ENCODE peak calls at places on chromosomes 16 and 17, in five cellular contexts. One of them, this sample, is unnamed.

GRCh38 chr16:9323170-9323569 is 231.7 kb downstream of the HAPSTR1 start:
- DNase-seq in endothelial cell of umbilical vein: no peak
- DNase-seq in PC-9: no peak
- DNase-seq in DND-41: no peak
- DNase-seq in PC-3: no peak
- DNase-seq in this sample: no peak

GRCh38 chr16:15607700-15608396 is 35.1 kb downstream of the MARF1 start:
- DNase-seq in PC-9: no peak
- DNase-seq in endothelial cell of umbilical vein: no peak
- DNase-seq in PC-3: no peak
- DNase-seq in DND-41: no peak
- DNase-seq in this sample: no peak

GRCh38 chr17:62823111-62823895 is 15.2 kb upstream of the MARCHF10 start:
- DNase-seq in DND-41: no peak
- DNase-seq in PC-9: peak; percentile 30
- DNase-seq in PC-3: peak; percentile 56
- DNase-seq in endothelial cell of umbilical vein: no peak
- DNase-seq in this sample: no peak

GRCh38 chr17:17497065-17497844 is 1.1 kb upstream of the RASD1 start:
- DNase-seq in PC-9: no peak
- DNase-seq in DND-41: no peak
- DNase-seq in PC-3: no peak
- DNase-seq in endothelial cell of umbilical vein: no peak
- DNase-seq in this sample: no peak

GRCh38 chr16:82660078-82660645 is 33.4 kb downstream of the CDH13 start:
- DNase-seq in DND-41: peak; percentile 10
- DNase-seq in PC-3: no peak
- DNase-seq in endothelial cell of umbilical vein: no peak
- DNase-seq in PC-9: no peak
- DNase-seq in this sample: peak; percentile 45

GRCh38 chr16:77336637-77337036 is 98.2 kb downstream of the ADAMTS18 start:
- DNase-seq in DND-41: no peak
- DNase-seq in PC-9: no peak
- DNase-seq in endothelial cell of umbilical vein: no peak
- DNase-seq in PC-3: no peak
- DNase-seq in this sample: no peak

GRCh38 chr16:21190599-21190998 is 20.8 kb downstream of the ZP2 start:
- DNase-seq in endothelial cell of umbilical vein: no peak
- DNase-seq in PC-9: no peak
- DNase-seq in DND-41: no peak
- DNase-seq in PC-3: no peak
- DNase-seq in this sample: peak; percentile 18

GRCh38 chr17:42296012-42296411 is 7.7 kb downstream of the STAT5A start:
- DNase-seq in DND-41: no peak
- DNase-seq in endothelial cell of umbilical vein: no peak
- DNase-seq in PC-9: no peak
- DNase-seq in PC-3: no peak
- DNase-seq in this sample: no peak

GRCh38 chr17:16339959-16340358 is 13.3 kb downstream of the CENPV start:
- DNase-seq in DND-41: no peak
- DNase-seq in PC-3: peak; percentile 86
- DNase-seq in endothelial cell of umbilical vein: no peak
- DNase-seq in PC-9: no peak
- DNase-seq in this sample: no peak

GRCh38 chr16:8853150-8853549 is 15.7 kb downstream of the CARHSP1 start:
- DNase-seq in endothelial cell of umbilical vein: no peak
- DNase-seq in PC-9: no peak
- DNase-seq in PC-3: no peak
- DNase-seq in DND-41: no peak
- DNase-seq in this sample: no peak

GRCh38 chr16:57938936-57939871 is 31.7 kb downstream of the CNGB1 start:
- DNase-seq in endothelial cell of umbilical vein: peak; percentile 9
- DNase-seq in DND-41: no peak
- DNase-seq in PC-3: peak; percentile 47
- DNase-seq in PC-9: peak; percentile 81
- DNase-seq in this sample: peak; percentile 30

GRCh38 chr16:4513086-4513860 is 25.3 kb downstream of the CDIP1 start:
- DNase-seq in PC-3: no peak
- DNase-seq in PC-9: no peak
- DNase-seq in DND-41: no peak
- DNase-seq in endothelial cell of umbilical vein: no peak
- DNase-seq in this sample: no peak

GRCh38 chr16:19607610-19608280 is 52.2 kb downstream of the VPS35L start:
- DNase-seq in PC-3: peak; percentile 87
- DNase-seq in endothelial cell of umbilical vein: peak; percentile 41
- DNase-seq in DND-41: no peak
- DNase-seq in PC-9: peak; percentile 73
- DNase-seq in this sample: no peak

GRCh38 chr16:57775661-57776469 is 26.4 kb downstream of the KIFC3 start:
- DNase-seq in DND-41: no peak
- DNase-seq in PC-3: no peak
- DNase-seq in endothelial cell of umbilical vein: no peak
- DNase-seq in PC-9: no peak
- DNase-seq in this sample: no peak

GRCh38 chr16:30525844-30526136 is 576 bp downstream of the ZNF768 start:
- DNase-seq in endothelial cell of umbilical vein: no peak
- DNase-seq in PC-3: no peak
- DNase-seq in PC-9: no peak
- DNase-seq in DND-41: no peak
- DNase-seq in this sample: no peak

GRCh38 chr17:36197389-36197708 is 791 bp upstream of the CCL3L1 start:
- DNase-seq in endothelial cell of umbilical vein: no peak
- DNase-seq in DND-41: no peak
- DNase-seq in PC-3: no peak
- DNase-seq in PC-9: no peak
- DNase-seq in this sample: no peak

GRCh38 chr16:9060225-9060624 is 31.2 kb upstream of the HAPSTR1 start:
- DNase-seq in DND-41: no peak
- DNase-seq in PC-3: peak; percentile 39
- DNase-seq in endothelial cell of umbilical vein: no peak
- DNase-seq in PC-9: no peak
- DNase-seq in this sample: no peak

GRCh38 chr17:61579961-61580360 is 11.1 kb downstream of the NACA2 start:
- DNase-seq in PC-9: no peak
- DNase-seq in DND-41: no peak
- DNase-seq in endothelial cell of umbilical vein: no peak
- DNase-seq in PC-3: no peak
- DNase-seq in this sample: peak; percentile 24

GRCh38 chr17:1491406-1492248 is 859 bp downstream of the MYO1C start:
- DNase-seq in DND-41: no peak
- DNase-seq in PC-3: peak; percentile 52
- DNase-seq in endothelial cell of umbilical vein: no peak
- DNase-seq in PC-9: peak; percentile 65
- DNase-seq in this sample: no peak

GRCh38 chr16:69133555-69133954 is 1.1 kb downstream of the UTP4 start:
- DNase-seq in PC-3: no peak
- DNase-seq in DND-41: no peak
- DNase-seq in endothelial cell of umbilical vein: no peak
- DNase-seq in PC-9: no peak
- DNase-seq in this sample: no peak

GRCh38 chr16:50804290-50804907 is 62.5 kb downstream of the CYLD start:
- DNase-seq in endothelial cell of umbilical vein: no peak
- DNase-seq in PC-3: no peak
- DNase-seq in DND-41: no peak
- DNase-seq in PC-9: no peak
- DNase-seq in this sample: no peak

GRCh38 chr17:72373910-72374741 is 253.3 kb downstream of the SOX9 start:
- DNase-seq in PC-3: peak; percentile 44
- DNase-seq in endothelial cell of umbilical vein: no peak
- DNase-seq in PC-9: no peak
- DNase-seq in DND-41: no peak
- DNase-seq in this sample: peak; percentile 71

DNA sequence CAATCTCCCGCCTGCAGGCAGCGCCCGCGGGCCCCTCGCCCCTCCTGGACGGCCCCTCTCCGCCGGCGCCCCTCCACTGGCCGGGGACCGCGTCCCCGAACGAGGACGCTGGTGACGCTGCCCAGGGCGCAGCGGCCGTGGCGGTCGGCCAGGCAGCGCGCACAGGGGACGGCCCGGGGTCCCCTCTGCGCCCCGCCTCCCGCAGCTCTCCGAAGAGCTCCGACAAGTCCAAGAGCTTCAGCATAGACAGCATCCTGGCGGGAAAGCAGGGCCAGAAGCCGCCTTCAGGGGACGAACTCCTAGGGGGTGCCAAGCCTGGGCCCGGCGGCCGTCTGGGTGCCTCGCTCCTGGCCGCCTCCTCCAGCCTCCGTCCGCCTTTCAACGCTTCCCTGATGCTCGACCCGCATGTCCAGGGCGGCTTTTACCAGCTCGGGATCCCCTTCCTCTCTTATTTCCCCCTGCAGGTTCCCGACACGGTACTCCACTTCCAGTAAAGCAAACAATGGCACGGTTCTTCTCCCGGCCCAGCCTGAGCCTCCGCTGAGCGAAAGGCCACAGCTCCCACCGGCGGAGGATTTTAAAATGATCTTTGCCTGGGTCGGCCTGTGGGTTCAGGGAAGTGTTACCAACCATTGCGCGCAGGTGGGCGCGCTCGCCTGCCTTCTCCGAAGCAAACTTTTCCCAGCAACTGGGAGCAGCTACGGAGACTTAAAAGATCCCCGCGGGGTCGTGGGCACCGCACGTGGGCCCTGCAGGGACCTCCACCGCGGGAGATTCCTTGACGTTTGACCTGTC is 1.1 kb downstream of the FOXL1 start:
- DNase-seq in PC-9: no peak
- DNase-seq in PC-3: no peak
- DNase-seq in endothelial cell of umbilical vein: no peak
- DNase-seq in DND-41: no peak
- DNase-seq in this sample: no peak
- TF ChIP-seq EZH2 in PC-9: no peak
- TF ChIP-seq EZH2 in PC-3: no peak
- TF ChIP-seq EZH2 in endothelial cell of umbilical vein: no peak
- TF ChIP-seq EZH2 in DND-41: no peak
- TF ChIP-seq EZH2 in this sample: no peak

GRCh38 chr17:57109393-57110151 is 24.5 kb downstream of the AKAP1 start:
- DNase-seq in PC-9: no peak
- DNase-seq in endothelial cell of umbilical vein: no peak
- DNase-seq in DND-41: no peak
- DNase-seq in PC-3: no peak
- DNase-seq in this sample: peak; percentile 35
- H3K4me3 ChIP-seq in PC-9: no peak overlapping the region
- H3K4me3 ChIP-seq in endothelial cell of umbilical vein: no peak overlapping the region
- H3K4me3 ChIP-seq in DND-41: no peak overlapping the region
- H3K4me3 ChIP-seq in PC-3: no peak overlapping the region
- H3K4me3 ChIP-seq in this sample: no peak overlapping the region

GRCh38 chr17:48605409-48605864 is 651 bp upstream of the HOXB6 start:
- DNase-seq in PC-3: no peak
- DNase-seq in DND-41: no peak
- DNase-seq in endothelial cell of umbilical vein: no peak
- DNase-seq in PC-9: no peak
- DNase-seq in this sample: peak; percentile 36
- TF ChIP-seq EZH2 in PC-3: no peak
- TF ChIP-seq EZH2 in DND-41: no peak
- TF ChIP-seq EZH2 in endothelial cell of umbilical vein: no peak
- TF ChIP-seq EZH2 in PC-9: no peak
- TF ChIP-seq EZH2 in this sample: no peak

GRCh38 chr16:167117-167462 is 1.3 kb downstream of the HBM start:
- DNase-seq in PC-3: no peak
- DNase-seq in PC-9: no peak
- DNase-seq in endothelial cell of umbilical vein: no peak
- DNase-seq in DND-41: no peak
- DNase-seq in this sample: no peak

GRCh38 chr16:165218-165538 is 600 bp upstream of the HBM start:
- DNase-seq in PC-3: no peak
- DNase-seq in DND-41: no peak
- DNase-seq in PC-9: no peak
- DNase-seq in endothelial cell of umbilical vein: no peak
- DNase-seq in this sample: no peak

GRCh38 chr16:168424-168823 is 2.6 kb downstream of the HBM start:
- DNase-seq in endothelial cell of umbilical vein: no peak
- DNase-seq in PC-3: no peak
- DNase-seq in PC-9: no peak
- DNase-seq in DND-41: no peak
- DNase-seq in this sample: peak; percentile 36

GRCh38 chr16:166375-167116 is 768 bp downstream of the HBM start:
- DNase-seq in PC-3: no peak
- DNase-seq in PC-9: no peak
- DNase-seq in DND-41: no peak
- DNase-seq in endothelial cell of umbilical vein: no peak
- DNase-seq in this sample: no peak

GRCh38 chr16:165539-166374 is at the start of gene HBM:
- DNase-seq in endothelial cell of umbilical vein: no peak
- DNase-seq in DND-41: no peak
- DNase-seq in PC-3: no peak
- DNase-seq in PC-9: no peak
- DNase-seq in this sample: no peak
- H3K4me3 ChIP-seq in endothelial cell of umbilical vein: no peak within 1 kb of the TSS
- H3K4me3 ChIP-seq in DND-41: no peak within 1 kb of the TSS
- H3K4me3 ChIP-seq in PC-3: no peak within 1 kb of the TSS
- H3K4me3 ChIP-seq in PC-9: no peak within 1 kb of the TSS
- H3K4me3 ChIP-seq in this sample: peak within 1 kb of the TSS; percentile 38

DNA sequence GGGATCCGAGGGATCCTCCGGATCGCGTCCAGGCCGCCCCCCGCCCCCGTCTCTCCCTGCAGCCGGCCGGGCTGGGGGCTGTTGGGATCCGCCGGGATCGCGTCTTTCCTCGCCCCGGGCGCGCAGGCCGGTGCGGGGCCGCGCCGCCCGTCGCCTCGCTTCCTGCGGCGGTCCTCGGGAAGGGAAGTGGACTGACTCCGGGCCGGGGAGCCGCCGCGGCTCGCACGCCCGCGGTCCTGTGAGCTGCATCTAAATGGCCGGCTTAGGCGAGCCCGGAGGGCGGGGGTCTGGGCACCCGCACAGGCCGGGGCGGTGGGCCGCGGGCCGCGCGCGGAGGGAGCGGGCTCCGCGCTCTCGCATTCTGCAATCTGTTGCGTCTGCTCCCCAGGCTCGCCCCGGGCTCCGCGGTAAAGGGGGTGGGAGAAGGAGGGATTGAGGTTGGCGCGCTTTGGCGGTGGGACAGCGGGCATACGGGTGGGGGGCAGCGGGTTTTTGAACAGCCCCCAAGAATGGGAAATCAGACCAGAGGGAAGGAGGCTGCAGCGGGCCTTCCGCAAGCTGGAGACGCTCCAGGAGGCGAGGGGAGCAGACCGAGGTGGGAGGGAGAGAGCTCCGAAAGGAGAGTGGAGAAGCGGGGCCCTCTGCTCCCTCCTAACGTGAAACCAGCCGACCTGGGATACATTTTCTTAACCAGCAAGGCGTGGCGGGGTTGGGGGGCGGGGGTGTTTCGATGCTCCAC is 2.2 kb downstream of the TMEM132E start:
- DNase-seq in PC-3: no peak
- DNase-seq in PC-9: no peak
- DNase-seq in endothelial cell of umbilical vein: no peak
- DNase-seq in DND-41: no peak
- DNase-seq in this sample: no peak
- TF ChIP-seq EZH2 in PC-3: peak; percentile 43
- TF ChIP-seq EZH2 in PC-9: no peak
- TF ChIP-seq EZH2 in endothelial cell of umbilical vein: peak; percentile 91
- TF ChIP-seq EZH2 in DND-41: no peak
- TF ChIP-seq EZH2 in this sample: peak; percentile 66

This sample was measured in A673.